ENCODE peak calls at places on chromosomes 16 and 17, in six cellular contexts. One of them, this sample, is unnamed.

GRCh38 chr16:66928702-66929388 is 3.5 kb upstream of the RRAD start:
- DNase-seq in activated CD8-positive, alpha-beta memory T cell treated with anti-CD3 and anti-CD28 coated beads, Interleukin-2, amount 50 U/mL, for 48 hours: peak
- DNase-seq in naive thymus-derived CD8-positive, alpha-beta T cell: no peak
- DNase-seq in foreskin fibroblast: peak
- DNase-seq in tibial nerve: no peak
- DNase-seq in astrocyte of the spinal cord: peak
- DNase-seq in this sample: no peak

GRCh38 chr17:81322271-81323082 is 27.4 kb upstream of the SLC38A10 start:
- DNase-seq in activated CD8-positive, alpha-beta memory T cell treated with anti-CD3 and anti-CD28 coated beads, Interleukin-2, amount 50 U/mL, for 48 hours: peak
- DNase-seq in tibial nerve: no peak
- DNase-seq in foreskin fibroblast: no peak
- DNase-seq in naive thymus-derived CD8-positive, alpha-beta T cell: peak
- DNase-seq in astrocyte of the spinal cord: no peak
- DNase-seq in this sample: no peak

GRCh38 chr16:35452471-35452870 is 1993.1 kb downstream of the TP53TG3F start:
- DNase-seq in activated CD8-positive, alpha-beta memory T cell treated with anti-CD3 and anti-CD28 coated beads, Interleukin-2, amount 50 U/mL, for 48 hours: no peak
- DNase-seq in foreskin fibroblast: no peak
- DNase-seq in naive thymus-derived CD8-positive, alpha-beta T cell: no peak
- DNase-seq in astrocyte of the spinal cord: no peak
- DNase-seq in tibial nerve: no peak
- DNase-seq in this sample: no peak

GRCh38 chr17:16304832-16305231 is 48.4 kb downstream of the CENPV start:
- DNase-seq in naive thymus-derived CD8-positive, alpha-beta T cell: peak
- DNase-seq in foreskin fibroblast: peak
- DNase-seq in tibial nerve: no peak
- DNase-seq in activated CD8-positive, alpha-beta memory T cell treated with anti-CD3 and anti-CD28 coated beads, Interleukin-2, amount 50 U/mL, for 48 hours: no peak
- DNase-seq in astrocyte of the spinal cord: no peak
- DNase-seq in this sample: no peak

GRCh38 chr16:21338537-21339268 is 60.6 kb upstream of the CRYM start:
- DNase-seq in foreskin fibroblast: no peak
- DNase-seq in activated CD8-positive, alpha-beta memory T cell treated with anti-CD3 and anti-CD28 coated beads, Interleukin-2, amount 50 U/mL, for 48 hours: no peak
- DNase-seq in naive thymus-derived CD8-positive, alpha-beta T cell: no peak
- DNase-seq in tibial nerve: no peak
- DNase-seq in astrocyte of the spinal cord: no peak
- DNase-seq in this sample: no peak

GRCh38 chr16:88963583-88963982 is 13.4 kb downstream of the CBFA2T3 start:
- DNase-seq in astrocyte of the spinal cord: no peak
- DNase-seq in tibial nerve: no peak
- DNase-seq in foreskin fibroblast: peak
- DNase-seq in naive thymus-derived CD8-positive, alpha-beta T cell: no peak
- DNase-seq in activated CD8-positive, alpha-beta memory T cell treated with anti-CD3 and anti-CD28 coated beads, Interleukin-2, amount 50 U/mL, for 48 hours: no peak
- DNase-seq in this sample: no peak

GRCh38 chr16:77302685-77303084 is 103.5 kb downstream of the SYCE1L start:
- DNase-seq in tibial nerve: no peak
- DNase-seq in naive thymus-derived CD8-positive, alpha-beta T cell: no peak
- DNase-seq in astrocyte of the spinal cord: no peak
- DNase-seq in activated CD8-positive, alpha-beta memory T cell treated with anti-CD3 and anti-CD28 coated beads, Interleukin-2, amount 50 U/mL, for 48 hours: no peak
- DNase-seq in foreskin fibroblast: no peak
- DNase-seq in this sample: no peak

GRCh38 chr17:33023790-33024189 is 32.1 kb downstream of the SPACA3 start:
- DNase-seq in tibial nerve: no peak
- DNase-seq in foreskin fibroblast: no peak
- DNase-seq in naive thymus-derived CD8-positive, alpha-beta T cell: no peak
- DNase-seq in astrocyte of the spinal cord: no peak
- DNase-seq in activated CD8-positive, alpha-beta memory T cell treated with anti-CD3 and anti-CD28 coated beads, Interleukin-2, amount 50 U/mL, for 48 hours: no peak
- DNase-seq in this sample: no peak

GRCh38 chr16:53159781-53160436 is 105.1 kb downstream of the CHD9 start:
- DNase-seq in astrocyte of the spinal cord: peak
- DNase-seq in naive thymus-derived CD8-positive, alpha-beta T cell: peak
- DNase-seq in activated CD8-positive, alpha-beta memory T cell treated with anti-CD3 and anti-CD28 coated beads, Interleukin-2, amount 50 U/mL, for 48 hours: no peak
- DNase-seq in tibial nerve: no peak
- DNase-seq in foreskin fibroblast: peak
- DNase-seq in this sample: no peak

GRCh38 chr16:29815032-29815721 is 775 bp upstream of the PAGR1 start:
- DNase-seq in naive thymus-derived CD8-positive, alpha-beta T cell: no peak
- DNase-seq in tibial nerve: no peak
- DNase-seq in astrocyte of the spinal cord: no peak
- DNase-seq in activated CD8-positive, alpha-beta memory T cell treated with anti-CD3 and anti-CD28 coated beads, Interleukin-2, amount 50 U/mL, for 48 hours: peak
- DNase-seq in foreskin fibroblast: peak
- DNase-seq in this sample: no peak

GRCh38 chr16:88782454-88783390 is 2.3 kb downstream of the PIEZO1 start:
- DNase-seq in foreskin fibroblast: peak
- DNase-seq in activated CD8-positive, alpha-beta memory T cell treated with anti-CD3 and anti-CD28 coated beads, Interleukin-2, amount 50 U/mL, for 48 hours: peak
- DNase-seq in naive thymus-derived CD8-positive, alpha-beta T cell: no peak
- DNase-seq in tibial nerve: no peak
- DNase-seq in astrocyte of the spinal cord: peak
- DNase-seq in this sample: no peak

GRCh38 chr17:78416791-78417530 is 38.5 kb downstream of the PGS1 start:
- DNase-seq in foreskin fibroblast: no peak
- DNase-seq in astrocyte of the spinal cord: peak
- DNase-seq in tibial nerve: no peak
- DNase-seq in activated CD8-positive, alpha-beta memory T cell treated with anti-CD3 and anti-CD28 coated beads, Interleukin-2, amount 50 U/mL, for 48 hours: no peak
- DNase-seq in naive thymus-derived CD8-positive, alpha-beta T cell: no peak
- DNase-seq in this sample: no peak

GRCh38 chr16:27314161-27314723 is 468 bp downstream of the IL4R start:
- DNase-seq in foreskin fibroblast: peak
- DNase-seq in activated CD8-positive, alpha-beta memory T cell treated with anti-CD3 and anti-CD28 coated beads, Interleukin-2, amount 50 U/mL, for 48 hours: peak
- DNase-seq in tibial nerve: no peak
- DNase-seq in astrocyte of the spinal cord: peak
- DNase-seq in naive thymus-derived CD8-positive, alpha-beta T cell: peak
- DNase-seq in this sample: peak

GRCh38 chr16:14202697-14203096 is 131.6 kb downstream of the MRTFB start:
- DNase-seq in foreskin fibroblast: peak
- DNase-seq in tibial nerve: no peak
- DNase-seq in naive thymus-derived CD8-positive, alpha-beta T cell: no peak
- DNase-seq in astrocyte of the spinal cord: no peak
- DNase-seq in activated CD8-positive, alpha-beta memory T cell treated with anti-CD3 and anti-CD28 coated beads, Interleukin-2, amount 50 U/mL, for 48 hours: no peak
- DNase-seq in this sample: no peak

GRCh38 chr16:53219795-53220194 is 165.0 kb downstream of the CHD9 start:
- DNase-seq in activated CD8-positive, alpha-beta memory T cell treated with anti-CD3 and anti-CD28 coated beads, Interleukin-2, amount 50 U/mL, for 48 hours: no peak
- DNase-seq in naive thymus-derived CD8-positive, alpha-beta T cell: no peak
- DNase-seq in tibial nerve: no peak
- DNase-seq in foreskin fibroblast: peak
- DNase-seq in astrocyte of the spinal cord: peak
- DNase-seq in this sample: no peak

GRCh38 chr17:68511671-68512246 is 471 bp upstream of the PRKAR1A start:
- DNase-seq in astrocyte of the spinal cord: peak
- DNase-seq in tibial nerve: peak
- DNase-seq in naive thymus-derived CD8-positive, alpha-beta T cell: peak
- DNase-seq in activated CD8-positive, alpha-beta memory T cell treated with anti-CD3 and anti-CD28 coated beads, Interleukin-2, amount 50 U/mL, for 48 hours: peak
- DNase-seq in foreskin fibroblast: peak
- DNase-seq in this sample: no peak

GRCh38 chr16:3879887-3880564 is 487 bp downstream of the CREBBP start:
- DNase-seq in foreskin fibroblast: peak
- DNase-seq in tibial nerve: peak
- DNase-seq in naive thymus-derived CD8-positive, alpha-beta T cell: peak
- DNase-seq in astrocyte of the spinal cord: peak
- DNase-seq in activated CD8-positive, alpha-beta memory T cell treated with anti-CD3 and anti-CD28 coated beads, Interleukin-2, amount 50 U/mL, for 48 hours: peak
- DNase-seq in this sample: no peak

GRCh38 chr17:82952019-82952418 is 112.2 kb upstream of the ZNF750 start:
- DNase-seq in astrocyte of the spinal cord: no peak
- DNase-seq in foreskin fibroblast: no peak
- DNase-seq in tibial nerve: no peak
- DNase-seq in activated CD8-positive, alpha-beta memory T cell treated with anti-CD3 and anti-CD28 coated beads, Interleukin-2, amount 50 U/mL, for 48 hours: no peak
- DNase-seq in naive thymus-derived CD8-positive, alpha-beta T cell: no peak
- DNase-seq in this sample: no peak

GRCh38 chr17:3738562-3739295 is 15.0 kb downstream of the HASPIN start:
- DNase-seq in foreskin fibroblast: peak
- DNase-seq in naive thymus-derived CD8-positive, alpha-beta T cell: peak
- DNase-seq in astrocyte of the spinal cord: peak
- DNase-seq in tibial nerve: no peak
- DNase-seq in activated CD8-positive, alpha-beta memory T cell treated with anti-CD3 and anti-CD28 coated beads, Interleukin-2, amount 50 U/mL, for 48 hours: peak
- DNase-seq in this sample: no peak

GRCh38 chr16:6827931-6828330 is 504.7 kb upstream of the RBFOX1 start:
- DNase-seq in foreskin fibroblast: no peak
- DNase-seq in astrocyte of the spinal cord: no peak
- DNase-seq in naive thymus-derived CD8-positive, alpha-beta T cell: no peak
- DNase-seq in activated CD8-positive, alpha-beta memory T cell treated with anti-CD3 and anti-CD28 coated beads, Interleukin-2, amount 50 U/mL, for 48 hours: no peak
- DNase-seq in tibial nerve: no peak
- DNase-seq in this sample: no peak

GRCh38 chr16:89406277-89406888 is 84.0 kb downstream of the ANKRD11 start:
- DNase-seq in foreskin fibroblast: no peak
- DNase-seq in activated CD8-positive, alpha-beta memory T cell treated with anti-CD3 and anti-CD28 coated beads, Interleukin-2, amount 50 U/mL, for 48 hours: no peak
- DNase-seq in tibial nerve: no peak
- DNase-seq in naive thymus-derived CD8-positive, alpha-beta T cell: no peak
- DNase-seq in astrocyte of the spinal cord: no peak
- DNase-seq in this sample: no peak

GRCh38 chr17:69235338-69236058 is 6.9 kb upstream of the ABCA10 start:
- DNase-seq in astrocyte of the spinal cord: peak
- DNase-seq in naive thymus-derived CD8-positive, alpha-beta T cell: peak
- DNase-seq in activated CD8-positive, alpha-beta memory T cell treated with anti-CD3 and anti-CD28 coated beads, Interleukin-2, amount 50 U/mL, for 48 hours: peak
- DNase-seq in tibial nerve: peak
- DNase-seq in foreskin fibroblast: peak
- DNase-seq in this sample: no peak

This sample was measured in AG04449.